ENCODE peak calls at places on chromosomes 3 and 15, in five cellular contexts. D is testis, M is neuronal stem cell, O is frontal cortex, R is GM13977. N is an unnamed sample.
A peak's percentile ranks its signal among the peaks of the same experiment; 100 is the strongest.

GRCh38 chr15:61671736-61672135 is 388.5 kb downstream of the VPS13C start:
- DNase-seq in O (no peak), R (no peak), D (no peak), M (no peak), N (no peak)

GRCh38 chr3:12471228-12471627 is 13.1 kb upstream of the TSEN2 start:
- DNase-seq in R (no peak), D (no peak), M (no peak), O (no peak), N (no peak)

GRCh38 chr3:29871087-29871486 is 590.2 kb downstream of the RBMS3 start:
- DNase-seq in O (no peak), D (no peak), M (no peak), R (no peak), N (no peak)

GRCh38 chr3:159273608-159274007 is 471.8 kb downstream of the MFSD1 start:
- DNase-seq in R (no peak), O (no peak), M (peak; percentile 57), D (peak; percentile 54), N (peak; percentile 22)

GRCh38 chr15:51163843-51164242 is 69.1 kb upstream of the TNFAIP8L3 start:
- DNase-seq in O (no peak), R (no peak), M (no peak), D (no peak), N (no peak)

GRCh38 chr3:190370369-190370768 is 17.6 kb upstream of the CLDN16 start:
- DNase-seq in M (no peak), O (no peak), R (no peak), D (no peak), N (no peak)

GRCh38 chr3:135792174-135792573 is 173.4 kb upstream of the PPP2R3A start:
- DNase-seq in R (no peak), D (no peak), O (no peak), M (no peak), N (no peak)

GRCh38 chr3:194554488-194555098 is 67.8 kb upstream of the ATP13A3 start:
- DNase-seq in R (no peak), M (no peak), D (no peak), O (no peak), N (no peak)

GRCh38 chr3:50584391-50584790 is 15.1 kb downstream of the HEMK1 start:
- DNase-seq in M (no peak), R (no peak), O (no peak), D (no peak), N (no peak)

GRCh38 chr3:46934067-46934466 is 42.5 kb downstream of the CCDC12 start:
- DNase-seq in D (no peak), M (no peak), R (no peak), O (no peak), N (no peak)